ENCODE peak calls at places on chromosomes 2 and 18, in four cellular contexts. Y, S, I and H are unnamed samples.

GRCh38 chr18:59566507-59566906 is 130.7 kb downstream of the CCBE1 start:
- DNase-seq in Y (no peak), S (no peak), I (peak), H (no peak)

GRCh38 chr2:238632181-238633060 is 205.7 kb downstream of the ASB1 start:
- DNase-seq in Y (peak), S (no peak), I (no peak), H (no peak)

GRCh38 chr18:6004683-6005082 is 109.4 kb upstream of the TMEM200C start:
- DNase-seq in Y (no peak), S (no peak), I (no peak), H (no peak)

GRCh38 chr2:85768713-85769112 is 14.9 kb downstream of the ATOH8 start:
- DNase-seq in Y (no peak), S (peak), I (peak), H (no peak)

GRCh38 chr2:118881490-118882129 is 34.2 kb upstream of the EN1 start:
- DNase-seq in Y (peak), S (peak), I (peak), H (peak)

GRCh38 chr2:42457011-42457410 is 36.8 kb downstream of the KCNG3 start:
- DNase-seq in Y (no peak), S (no peak), I (no peak), H (no peak)

GRCh38 chr2:102268529-102269524 is 42.5 kb upstream of the IL1RL1 start:
- DNase-seq in Y (no peak), S (no peak), I (no peak), H (no peak)

GRCh38 chr2:204024906-204025475 is 88.4 kb downstream of the ICOS start:
- DNase-seq in Y (no peak), S (no peak), I (no peak), H (no peak)

GRCh38 chr18:2330764-2331163 is 240.5 kb downstream of the METTL4 start:
- DNase-seq in Y (no peak), S (no peak), I (no peak), H (no peak)

GRCh38 chr2:190528521-190529001 is 6.0 kb downstream of the NEMP2 start:
- DNase-seq in Y (no peak), S (no peak), I (peak), H (no peak)

GRCh38 chr2:234686088-234686890 is 189.4 kb upstream of the ARL4C start:
- DNase-seq in Y (no peak), S (no peak), I (peak), H (no peak)

GRCh38 chr2:582792-583528 is 94.2 kb downstream of the TMEM18 start:
- DNase-seq in Y (no peak), S (no peak), I (no peak), H (no peak)

GRCh38 chr2:5839563-5839962 is 147.4 kb downstream of the SOX11 start:
- DNase-seq in Y (no peak), S (no peak), I (no peak), H (no peak)

DNA sequence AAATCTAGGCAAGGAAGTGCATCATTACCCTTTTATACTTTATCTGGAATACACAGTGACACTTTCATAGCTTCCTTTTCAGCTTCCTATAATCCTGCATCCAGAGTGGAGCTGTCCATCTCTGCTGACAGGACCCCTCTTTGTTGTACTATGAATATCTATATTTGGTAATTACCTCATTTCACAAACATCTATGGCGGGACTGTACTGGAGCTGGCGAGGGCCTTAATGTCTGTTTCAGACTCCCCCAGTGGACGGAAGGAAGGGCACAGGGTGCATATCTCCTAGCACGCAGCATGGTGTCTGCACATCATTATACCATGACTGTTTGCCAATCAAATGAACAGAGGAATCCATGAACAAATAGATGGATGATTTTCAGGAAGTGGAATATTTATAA is 142.3 kb downstream of the SOX11 start:
- DNase-seq in Y (no peak), S (no peak), I (no peak), H (no peak)
- H3K4me3 ChIP-seq in Y (no peak), S (no peak), I (no peak), H (no peak)

DNA sequence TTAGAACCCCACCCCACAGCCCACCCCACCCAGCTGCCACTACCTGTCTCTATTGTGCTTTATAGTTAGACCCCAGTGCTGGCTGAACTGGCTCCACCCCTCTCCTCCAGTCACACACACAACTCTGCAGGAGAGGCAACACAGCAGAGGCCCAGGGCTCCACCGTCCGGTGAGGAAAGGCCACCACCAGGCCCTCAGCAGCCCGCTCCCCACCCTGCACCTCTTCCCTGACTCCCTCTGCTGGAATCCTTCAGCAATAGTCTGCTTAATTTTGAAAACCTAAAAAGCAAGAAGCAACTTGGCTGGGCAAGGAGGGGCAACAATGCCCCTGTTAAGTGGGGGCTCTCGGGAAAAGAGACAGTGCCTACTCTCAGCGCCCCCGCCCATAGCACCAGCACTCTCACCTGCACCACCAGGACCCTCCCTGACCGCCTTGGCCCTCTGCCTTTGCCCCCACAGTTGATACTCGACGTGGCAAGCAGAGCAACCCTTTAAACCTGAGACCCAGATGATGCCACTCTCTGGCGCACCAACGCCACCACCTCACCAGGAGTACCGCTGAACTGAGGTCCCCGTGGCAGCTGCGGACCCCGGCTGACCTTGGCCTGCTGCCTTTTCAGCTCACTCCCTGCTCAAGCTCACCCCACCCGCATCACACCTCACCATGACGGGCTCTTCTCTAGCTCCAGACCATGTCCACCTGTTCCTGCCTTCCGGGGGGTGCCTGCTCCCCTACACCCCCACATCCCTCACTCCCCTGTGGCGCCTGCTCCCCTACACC is 45.7 kb downstream of the NDUFA10 start:
- DNase-seq in Y (no peak), S (peak), I (peak), H (no peak)
- TF ChIP-seq CTCF in Y (peak), S (no peak), I (peak), H (no peak)

DNA sequence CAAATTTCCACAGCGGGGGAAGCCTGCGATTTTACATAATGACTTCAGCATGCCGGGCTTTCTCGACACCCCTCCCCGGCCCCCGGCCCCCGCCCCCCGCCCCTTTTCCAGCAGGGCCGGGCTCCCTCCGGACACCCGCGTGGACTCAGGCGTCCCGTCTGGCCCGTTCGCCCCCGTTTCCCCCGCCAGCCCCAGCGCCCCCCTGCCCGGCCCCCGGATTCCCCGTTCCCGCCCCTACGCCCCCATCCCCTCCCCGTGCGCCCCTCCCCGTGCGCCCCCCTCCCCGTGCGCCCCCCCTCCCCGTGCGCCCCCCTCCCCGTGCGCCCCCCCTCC is 456 bp upstream of the NFATC1 start:
- DNase-seq in Y (no peak), S (no peak), I (no peak), H (no peak)
- H3K4me3 ChIP-seq in Y (peak), S (peak), I (no peak), H (no peak)

DNA sequence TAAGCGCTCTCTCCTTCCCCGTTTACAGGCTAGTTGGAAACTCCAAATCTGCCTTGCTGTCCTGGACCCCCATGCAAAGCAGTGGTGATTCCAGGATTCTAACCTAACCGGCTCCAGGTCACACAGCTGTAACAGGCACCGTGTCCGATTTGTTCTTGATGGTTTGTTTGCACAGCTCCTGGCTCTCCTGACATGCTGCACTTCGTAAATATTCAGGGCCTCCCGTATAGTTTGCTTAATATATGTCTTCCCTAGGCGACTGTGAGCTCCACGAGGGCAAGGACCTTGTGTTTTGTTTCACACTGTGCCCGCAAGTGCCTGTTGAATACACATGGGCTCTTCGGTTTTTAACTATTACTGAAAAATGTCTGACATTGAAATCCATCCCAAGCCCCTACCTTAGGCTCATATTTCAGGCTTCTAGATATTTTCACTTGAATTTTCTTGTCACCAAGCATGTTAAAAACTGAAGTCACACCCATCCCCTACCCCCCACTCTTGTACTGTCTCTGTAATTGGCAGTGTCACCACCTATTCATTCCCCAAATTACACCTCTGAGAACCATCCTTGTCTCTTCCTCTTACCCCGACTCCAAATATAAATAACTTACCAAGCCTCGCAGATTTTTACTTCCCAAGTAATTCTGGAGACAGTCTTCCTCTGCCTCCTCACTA is 1.0 kb upstream of the PUM2 start:
- DNase-seq in Y (peak), S (no peak), I (peak), H (peak)
- TF ChIP-seq CTCF in Y (no peak), S (no peak), I (no peak), H (no peak)

GRCh38 chr2:151770995-151771394 is 36.7 kb upstream of the NEB start:
- DNase-seq in Y (no peak), S (no peak), I (no peak), H (no peak)
- H3K4me3 ChIP-seq in Y (no peak), S (no peak), I (no peak), H (no peak)

GRCh38 chr2:236505071-236505470 is 64.6 kb upstream of the ACKR3 start:
- DNase-seq in Y (peak), S (no peak), I (no peak), H (no peak)

GRCh38 chr2:236503583-236503982 is 66.0 kb upstream of the ACKR3 start:
- DNase-seq in Y (no peak), S (no peak), I (no peak), H (no peak)

GRCh38 chr2:236501531-236501930 is 68.1 kb upstream of the ACKR3 start:
- DNase-seq in Y (no peak), S (no peak), I (no peak), H (no peak)

GRCh38 chr2:236501026-236501425 is 68.6 kb upstream of the ACKR3 start:
- DNase-seq in Y (no peak), S (no peak), I (no peak), H (no peak)

GRCh38 chr2:236503100-236503499 is 66.5 kb upstream of the ACKR3 start:
- DNase-seq in Y (peak), S (no peak), I (no peak), H (no peak)
- TF ChIP-seq CTCF in Y (no peak), S (no peak), I (peak), H (no peak)